ENCODE peak calls at places on chromosomes 3 and 15, in nine cellular contexts. S is GM23338, X is suprapubic skin, O is prostate gland, E is sigmoid colon, T is GM12878, N is GM12892, K is stomach, I is Panc1. B is an unnamed sample.

GRCh38 chr3:143343031-143343430 is 223.5 kb downstream of the CHST2 start:
- DNase-seq in E (no peak), I (no peak), O (no peak), T (no peak), K (no peak), N (no peak), S (no peak), X (no peak), B (no peak)

GRCh38 chr3:44439499-44440295 is 37.8 kb downstream of the ZNF445 start:
- DNase-seq in E (peak; percentile 93), N (peak; percentile 63), K (peak; percentile 72), I (no peak), S (no peak), X (peak; percentile 80), T (peak; percentile 88), O (peak; percentile 20), B (no peak)

GRCh38 chr3:187748050-187748481 is 2.8 kb upstream of the BCL6 start:
- DNase-seq in O (peak; percentile 92), X (peak; percentile 95), E (peak; percentile 96), T (no peak), I (peak; percentile 77), K (peak; percentile 96), N (no peak), S (peak; percentile 97), B (peak; percentile 78)

GRCh38 chr3:169661567-169662214 is 1.8 kb downstream of the MECOM start:
- DNase-seq in E (no peak), I (no peak), K (peak; percentile 60), T (no peak), S (peak; percentile 43), N (no peak), X (no peak), O (no peak), B (no peak)

GRCh38 chr3:122562923-122563716 is 980 bp downstream of the PARP9 start:
- DNase-seq in E (no peak), X (no peak), S (no peak), T (no peak), I (no peak), O (no peak), K (no peak), N (no peak), B (no peak)

GRCh38 chr15:80855206-80855605 is 76.0 kb downstream of the CEMIP start:
- DNase-seq in S (no peak), T (no peak), E (no peak), K (no peak), O (no peak), I (no peak), N (no peak), X (no peak), B (no peak)

GRCh38 chr3:146561463-146561862 is 17.1 kb upstream of the PLSCR1 start:
- DNase-seq in E (no peak), O (no peak), S (no peak), I (no peak), X (no peak), K (no peak), T (no peak), N (no peak), B (no peak)

GRCh38 chr15:69736161-69736560 is 283.5 kb downstream of the RPLP1 start:
- DNase-seq in I (no peak), O (no peak), S (no peak), N (no peak), T (no peak), E (no peak), X (no peak), K (no peak), B (no peak)

GRCh38 chr15:90221251-90221900 is 12.4 kb downstream of the CIB1 start:
- DNase-seq in S (peak; percentile 90), I (no peak), T (no peak), E (peak; percentile 93), X (no peak), K (peak; percentile 81), N (peak; percentile 58), O (peak; percentile 71), B (no peak)

GRCh38 chr3:168977696-168978374 is 685.7 kb downstream of the MECOM start:
- DNase-seq in E (no peak), X (no peak), K (no peak), O (no peak), T (no peak), I (no peak), N (no peak), S (no peak), B (no peak)

GRCh38 chr3:49841126-49841525 is 15.2 kb downstream of the TRAIP start:
- DNase-seq in E (no peak), N (no peak), O (no peak), S (peak; percentile 78), I (peak; percentile 24), X (no peak), K (no peak), T (no peak), B (peak; percentile 33)

GRCh38 chr3:34237946-34238345 is 439.5 kb downstream of the PDCD6IP start:
- DNase-seq in X (no peak), N (no peak), S (no peak), T (no peak), I (no peak), K (no peak), E (no peak), O (no peak), B (no peak)

GRCh38 chr3:17360991-17361390 is 381.4 kb downstream of the TBC1D5 start:
- DNase-seq in K (no peak), E (no peak), N (no peak), T (no peak), I (no peak), X (no peak), S (no peak), O (no peak), B (no peak)

GRCh38 chr3:71247221-71247947 is 336.1 kb downstream of the FOXP1 start:
- DNase-seq in I (no peak), T (no peak), E (no peak), X (no peak), N (no peak), S (peak; percentile 70), O (no peak), K (no peak), B (no peak)

GRCh38 chr3:85342915-85343314 is 384.1 kb downstream of the CADM2 start:
- DNase-seq in O (no peak), X (no peak), E (no peak), I (peak; percentile 24), K (no peak), T (no peak), N (no peak), S (peak; percentile 48), B (no peak)

DNA sequence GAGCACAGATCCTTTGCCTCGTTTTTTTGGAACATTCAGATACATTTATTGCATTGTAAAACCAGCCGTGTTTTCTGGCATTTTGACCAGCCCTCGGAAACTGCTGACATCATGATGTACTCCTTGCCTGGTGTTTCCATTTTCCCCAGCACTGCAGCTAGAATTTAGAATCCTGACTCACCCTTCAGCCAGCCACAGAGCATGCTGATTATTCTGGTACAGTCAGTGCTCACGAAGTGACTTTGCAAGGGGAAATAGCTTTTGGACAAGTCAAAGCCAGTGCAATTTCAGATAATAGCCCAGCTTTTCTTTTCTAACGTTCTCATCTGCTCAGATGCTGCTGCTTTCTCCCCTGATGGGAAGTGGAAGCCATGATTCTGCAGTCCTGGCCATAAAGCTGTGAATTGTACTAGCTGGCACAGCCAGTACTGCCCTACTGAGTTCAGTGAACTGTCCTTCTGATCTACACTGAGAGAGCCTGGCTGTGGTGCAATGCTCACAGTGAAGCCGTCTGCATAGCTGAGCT is 12.1 kb upstream of the CNBP start:
- DNase-seq in S (no peak), O (peak; percentile 64), X (no peak), E (peak; percentile 88), T (no peak), K (no peak), N (no peak), I (peak; percentile 73), B (no peak)
- TF ChIP-seq POLR2AphosphoS5 in S (no peak), O (peak; percentile 86), X (no peak), E (peak; percentile 37), T (no peak), K (peak; percentile 44), N (no peak), I (no peak), B (no peak)

DNA sequence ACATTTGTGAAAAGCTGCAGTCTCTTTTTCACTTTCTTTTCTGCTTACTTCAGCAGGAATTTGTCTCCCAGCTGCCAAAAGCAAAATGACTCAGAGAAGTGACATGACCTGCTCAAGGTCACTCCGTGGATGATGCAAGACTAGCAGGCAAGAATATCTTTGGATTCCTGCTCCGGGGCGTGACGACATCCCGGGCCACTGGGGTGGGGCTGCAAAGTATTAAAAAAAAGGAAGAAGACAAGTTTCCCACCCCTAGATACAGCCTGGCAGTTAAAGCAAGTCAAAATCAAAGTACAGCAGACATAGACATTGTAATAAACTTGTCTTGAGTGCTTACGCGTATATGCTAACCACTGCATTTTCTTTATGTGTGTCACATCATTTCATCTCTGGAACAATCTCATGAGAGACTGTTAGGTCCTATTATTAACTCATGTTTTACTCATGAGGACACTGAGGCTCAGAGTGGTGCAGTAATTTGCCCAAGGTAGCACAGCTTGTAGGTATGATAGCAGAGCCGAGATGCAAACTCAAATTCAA is 485.2 kb upstream of the PROK2 start:
- DNase-seq in E (peak; percentile 95), K (peak; percentile 75), S (no peak), N (no peak), I (peak; percentile 24), T (no peak), O (peak; percentile 65), X (peak; percentile 95), B (peak; percentile 23)
- TF ChIP-seq POLR2AphosphoS5 in E (peak; percentile 72), K (peak; percentile 93), S (no peak), N (no peak), I (no peak), T (no peak), O (peak; percentile 78), X (peak; percentile 97), B (no peak)

GRCh38 chr15:75200765-75201608 is 695 bp upstream of the C15orf39 start:
- DNase-seq in X (no peak), O (peak; percentile 43), T (no peak), E (peak; percentile 78), N (peak; percentile 53), S (peak; percentile 94), I (no peak), K (peak; percentile 73), B (peak; percentile 44)
- TF ChIP-seq POLR2AphosphoS5 in X (no peak), O (no peak), T (no peak), E (no peak), N (no peak), S (peak; percentile 62), I (no peak), K (no peak), B (peak; percentile 70)

GRCh38 chr3:9946112-9947024 is 5.8 kb downstream of the PRRT3 start:
- DNase-seq in I (no peak), X (peak; percentile 92), S (peak; percentile 93), T (no peak), O (peak; percentile 79), E (peak; percentile 96), N (no peak), K (peak; percentile 92), B (peak; percentile 80)
- TF ChIP-seq POLR2AphosphoS5 in I (peak; percentile 78), X (no peak), S (peak; percentile 72), T (no peak), O (peak; percentile 41), E (peak; percentile 80), N (no peak), K (peak; percentile 75), B (peak; percentile 98)

DNA sequence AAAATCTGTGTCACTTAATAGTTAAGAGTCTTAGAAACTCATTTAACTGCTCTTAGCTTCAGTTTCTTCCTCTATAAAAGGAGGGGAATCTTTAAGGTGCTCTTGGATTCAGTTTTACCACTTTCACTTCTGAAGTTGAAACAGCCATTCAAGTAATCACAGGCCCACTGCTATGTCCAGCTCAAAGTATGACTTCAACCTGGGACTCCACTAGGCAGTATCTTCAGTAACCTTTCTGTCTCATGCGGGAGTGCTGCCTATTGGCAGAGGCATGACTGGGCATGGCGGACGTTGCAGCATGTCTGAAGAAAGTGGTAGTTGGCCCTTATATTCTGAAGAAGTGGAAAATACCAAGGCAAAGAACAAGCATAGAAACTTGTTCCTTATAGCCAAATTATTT is 92.3 kb downstream of the DHX30 start:
- DNase-seq in S (no peak), I (no peak), X (no peak), E (no peak), O (no peak), N (no peak), T (no peak), K (no peak), B (no peak)
- TF ChIP-seq POLR2AphosphoS5 in S (no peak), I (no peak), X (no peak), E (no peak), O (no peak), N (no peak), T (no peak), K (no peak), B (no peak)

B was measured in HCT116.